ENCODE peak calls at places on chromosomes 16 and 17, in ten cellular contexts. V is breast epithelium; T is body of pancreas; O is MM.1S; W is CD8-positive, alpha-beta T cell; S is H1; F is stomach; U is SK-N-SH; X is K562; J is OCI-LY7. Q is an unnamed sample.
A peak's percentile ranks its signal among the peaks of the same experiment; 100 is the strongest.

GRCh38 chr16:6827272-6827671 is 505.4 kb upstream of the RBFOX1 start:
- DNase-seq in O (no peak), S (no peak), U (no peak), W (no peak), V (no peak), J (no peak), F (no peak), T (no peak), X (no peak), Q (no peak)

GRCh38 chr17:53191878-53192277 is 630.8 kb upstream of the KIF2B start:
- DNase-seq in S (no peak), T (no peak), O (peak; percentile 15), U (no peak), W (no peak), V (no peak), F (no peak), X (no peak), J (peak; percentile 6), Q (no peak)

GRCh38 chr17:4492762-4493561 is 5.7 kb upstream of the SPNS2 start:
- DNase-seq in W (no peak), J (peak; percentile 66), S (peak; percentile 38), X (peak; percentile 73), T (no peak), U (no peak), O (peak; percentile 48), V (no peak), F (peak; percentile 70), Q (peak; percentile 78)

GRCh38 chr16:75263963-75264445 is 12.6 kb upstream of the BCAR1 start:
- DNase-seq in J (no peak), F (no peak), O (no peak), U (peak; percentile 37), S (no peak), W (no peak), V (no peak), X (no peak), T (peak; percentile 32), Q (no peak)

GRCh38 chr17:28324776-28325175 is 5.8 kb downstream of the TMEM97 start:
- DNase-seq in T (no peak), J (no peak), V (no peak), X (no peak), S (no peak), U (no peak), O (no peak), W (no peak), F (no peak), Q (no peak)

GRCh38 chr17:62134397-62134796 is 69.3 kb upstream of the MED13 start:
- DNase-seq in W (no peak), F (no peak), X (no peak), O (no peak), U (no peak), J (no peak), S (no peak), V (no peak), T (no peak), Q (no peak)

GRCh38 chr17:42112552-42113176 is at the start of gene DHX58:
- DNase-seq in V (peak; percentile 73), X (peak; percentile 42), O (peak; percentile 98), W (peak; percentile 66), U (no peak), T (peak; percentile 79), S (no peak), J (peak; percentile 95), F (peak; percentile 81), Q (no peak)

GRCh38 chr17:38609280-38610031 is 3.7 kb upstream of the SRCIN1 start:
- DNase-seq in V (no peak), S (peak; percentile 90), T (no peak), J (no peak), X (no peak), F (no peak), W (no peak), O (peak; percentile 3), U (no peak), Q (peak; percentile 37)

GRCh38 chr16:354971-355441 is 2.5 kb upstream of the AXIN1 start:
- DNase-seq in W (no peak), U (no peak), J (no peak), F (no peak), S (no peak), T (no peak), O (no peak), X (no peak), V (no peak), Q (no peak)

GRCh38 chr16:87812200-87812656 is 46.4 kb upstream of the KLHDC4 start:
- DNase-seq in J (no peak), V (no peak), U (peak; percentile 65), O (no peak), W (no peak), F (no peak), S (no peak), X (no peak), T (no peak), Q (no peak)

GRCh38 chr16:11620243-11621003 is 33.7 kb upstream of the LITAF start:
- DNase-seq in O (no peak), S (no peak), V (no peak), X (no peak), T (no peak), J (peak; percentile 51), W (no peak), F (no peak), U (no peak), Q (no peak)

GRCh38 chr16:53434436-53435065 is at the start of gene RBL2:
- DNase-seq in V (peak; percentile 77), U (peak; percentile 91), X (peak; percentile 88), S (no peak), W (peak; percentile 36), F (peak; percentile 87), O (peak; percentile 84), J (peak; percentile 83), T (peak; percentile 87), Q (peak; percentile 46)

GRCh38 chr17:37067555-37068111 is 118.9 kb downstream of the AATF start:
- DNase-seq in U (peak; percentile 44), S (no peak), V (peak; percentile 39), J (no peak), T (peak; percentile 54), F (peak; percentile 93), W (no peak), O (no peak), X (peak; percentile 43), Q (peak; percentile 23)

GRCh38 chr17:8426094-8426720 is 9.5 kb upstream of the NDEL1 start:
- DNase-seq in U (no peak), O (no peak), W (no peak), J (no peak), F (no peak), X (no peak), V (no peak), T (no peak), S (no peak), Q (no peak)

GRCh38 chr16:28205117-28205899 is 6.5 kb downstream of the XPO6 start:
- DNase-seq in W (no peak), F (no peak), U (no peak), J (no peak), V (no peak), S (no peak), T (no peak), O (no peak), X (no peak), Q (no peak)

GRCh38 chr16:28200661-28201060 is 11.1 kb downstream of the XPO6 start:
- DNase-seq in O (no peak), S (no peak), T (no peak), W (no peak), J (no peak), V (no peak), U (no peak), F (no peak), X (no peak), Q (no peak)

GRCh38 chr16:28204211-28204610 is 7.6 kb downstream of the XPO6 start:
- DNase-seq in S (no peak), V (no peak), O (no peak), U (no peak), F (no peak), W (no peak), J (no peak), X (no peak), T (no peak), Q (no peak)

GRCh38 chr16:28204622-28205021 is 7.1 kb downstream of the XPO6 start:
- DNase-seq in J (no peak), O (no peak), V (no peak), U (no peak), F (no peak), S (no peak), T (no peak), W (no peak), X (no peak), Q (no peak)

GRCh38 chr16:28202147-28202746 is 9.5 kb downstream of the XPO6 start:
- DNase-seq in S (no peak), V (no peak), T (no peak), X (peak; percentile 62), U (no peak), O (no peak), W (no peak), J (no peak), F (no peak), Q (no peak)
- TF ChIP-seq CTCF in S (peak; percentile 38), V (no peak), T (no peak), X (peak; percentile 34), U (peak; percentile 34), O (no peak), W (no peak), J (peak; percentile 44), F (no peak), Q (no peak)

DNA sequence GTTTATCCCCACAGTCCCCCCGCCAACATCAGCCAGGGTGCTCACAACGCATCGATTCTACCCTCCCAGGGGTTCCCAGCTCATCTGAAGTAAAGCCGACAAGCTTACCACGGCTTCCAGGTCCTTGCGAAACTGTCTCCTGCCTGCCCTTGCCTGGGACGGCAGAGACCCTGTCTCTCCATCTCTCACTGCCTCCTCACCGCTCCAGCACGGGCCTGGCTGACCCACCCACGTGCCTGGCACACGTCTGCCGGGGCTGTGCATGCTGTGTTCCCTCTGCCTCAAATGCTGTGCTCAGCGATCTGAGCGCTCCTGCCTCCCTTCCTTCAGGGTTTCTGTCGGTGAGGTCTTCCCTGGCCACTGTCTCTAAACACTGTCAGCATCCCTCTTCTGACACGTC is 208.2 kb downstream of the IRF8 start:
- DNase-seq in W (no peak), U (no peak), F (no peak), X (no peak), V (no peak), J (no peak), T (no peak), S (no peak), O (no peak), Q (no peak)
- H3K9me3 ChIP-seq in W (no peaks in the 10 kb centered on the region), U (no peaks in the 10 kb centered on the region), F (no peaks in the 10 kb centered on the region), X (peaks cover 8% of the 10 kb centered on the region), V (no peaks in the 10 kb centered on the region), J (peaks cover 16% of the 10 kb centered on the region), T (no peaks in the 10 kb centered on the region), S (no peaks in the 10 kb centered on the region), O (no peaks in the 10 kb centered on the region), Q (peaks cover 6% of the 10 kb centered on the region)

GRCh38 chr17:45220079-45220478 is 1.6 kb upstream of the FMNL1 start:
- DNase-seq in F (no peak), J (no peak), X (no peak), S (no peak), W (no peak), T (no peak), U (no peak), O (no peak), V (no peak), Q (no peak)
- H3K4me3 ChIP-seq in F (no peak overlapping the region), J (no peak overlapping the region), X (no peak overlapping the region), S (no peak overlapping the region), W (peak overlapping the region; percentile 82), T (no peak overlapping the region), U (no peak overlapping the region), O (no peak overlapping the region), V (no peak overlapping the region), Q (no peak overlapping the region)

DNA sequence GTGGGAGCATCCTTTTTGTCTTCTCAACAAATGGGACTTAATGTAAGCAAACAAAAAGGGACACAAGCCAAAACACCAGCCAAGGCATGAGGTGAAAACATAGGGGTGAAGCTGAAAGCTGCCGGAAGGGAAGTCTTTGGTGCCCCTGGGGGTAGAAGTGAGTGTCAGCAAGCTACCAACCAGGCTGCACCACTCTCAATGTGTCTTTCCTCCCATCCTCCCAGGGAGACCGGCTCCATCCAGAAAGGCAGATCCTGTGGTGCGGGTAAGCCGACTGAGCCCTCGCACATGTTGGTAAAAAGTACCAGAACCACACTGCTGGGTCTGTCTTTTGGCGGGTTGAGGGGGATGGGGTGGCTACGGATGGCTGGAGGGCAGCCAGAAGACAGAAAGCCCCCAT is 52.0 kb upstream of the SREBF1 start:
- DNase-seq in T (no peak), X (no peak), J (no peak), V (no peak), W (no peak), U (peak; percentile 53), F (no peak), S (no peak), O (no peak), Q (no peak)
- TF ChIP-seq CTCF in T (no peak), X (peak; percentile 11), J (no peak), V (no peak), W (no peak), U (no peak), F (no peak), S (peak; percentile 62), O (no peak), Q (no peak)